ENCODE peak calls at places on chromosomes 1 and 21, in five cellular contexts. L is CD8-positive, alpha-beta memory T cell; O is dorsolateral prefrontal cortex; E is tibial nerve; Z is effector memory CD4-positive, alpha-beta T cell. X is an unnamed sample.

GRCh38 chr1:74468982-74469603 is 43.3 kb downstream of the LRRC53 start:
- DNase-seq in Z (no peak), E (no peak), O (no peak), L (no peak), X (no peak)

GRCh38 chr21:16305686-16306085 is 575.9 kb downstream of the USP25 start:
- DNase-seq in O (no peak), E (no peak), Z (no peak), L (no peak), X (no peak)

GRCh38 chr1:12629974-12630760 is 12.2 kb upstream of the DHRS3 start:
- DNase-seq in O (no peak), L (no peak), E (no peak), Z (no peak), X (no peak)

GRCh38 chr1:221439734-221440436 is 302.0 kb downstream of the DUSP10 start:
- DNase-seq in O (no peak), L (no peak), E (no peak), Z (peak), X (no peak)

GRCh38 chr1:27878787-27879335 is 6.5 kb downstream of the THEMIS2 start:
- DNase-seq in O (no peak), E (no peak), L (no peak), Z (no peak), X (no peak)

GRCh38 chr1:55636691-55637090 is 421.5 kb upstream of the USP24 start:
- DNase-seq in E (no peak), Z (no peak), O (no peak), L (no peak), X (no peak)

GRCh38 chr21:29504751-29505321 is 206.1 kb downstream of the BACH1 start:
- DNase-seq in L (no peak), O (no peak), E (no peak), Z (no peak), X (no peak)

GRCh38 chr1:30038134-30039025 is 685.0 kb downstream of the MATN1 start:
- DNase-seq in E (no peak), O (no peak), Z (no peak), L (no peak), X (no peak)

GRCh38 chr1:48500541-48501440 is 28.8 kb upstream of the SPATA6 start:
- DNase-seq in L (no peak), E (no peak), O (no peak), Z (no peak), X (no peak)

GRCh38 chr1:239056940-239057339 is 329.4 kb upstream of the CHRM3 start:
- DNase-seq in Z (no peak), O (no peak), L (no peak), E (no peak), X (no peak)

GRCh38 chr1:184160236-184160635 is 108.7 kb downstream of the TSEN15 start:
- DNase-seq in L (no peak), O (no peak), E (no peak), Z (no peak), X (no peak)

GRCh38 chr1:154862927-154863701 is 7.0 kb downstream of the KCNN3 start:
- DNase-seq in Z (no peak), E (no peak), O (no peak), L (no peak), X (peak)

GRCh38 chr1:169711469-169712308 is at the start of gene SELL:
- DNase-seq in E (peak), Z (peak), L (peak), O (peak), X (no peak)

GRCh38 chr1:5364591-5364990 is 627.6 kb downstream of the NPHP4 start:
- DNase-seq in E (no peak), Z (no peak), O (no peak), L (no peak), X (no peak)

GRCh38 chr1:10253755-10254154 is 43.4 kb downstream of the KIF1B start:
- DNase-seq in L (no peak), Z (no peak), O (no peak), E (peak), X (no peak)

DNA sequence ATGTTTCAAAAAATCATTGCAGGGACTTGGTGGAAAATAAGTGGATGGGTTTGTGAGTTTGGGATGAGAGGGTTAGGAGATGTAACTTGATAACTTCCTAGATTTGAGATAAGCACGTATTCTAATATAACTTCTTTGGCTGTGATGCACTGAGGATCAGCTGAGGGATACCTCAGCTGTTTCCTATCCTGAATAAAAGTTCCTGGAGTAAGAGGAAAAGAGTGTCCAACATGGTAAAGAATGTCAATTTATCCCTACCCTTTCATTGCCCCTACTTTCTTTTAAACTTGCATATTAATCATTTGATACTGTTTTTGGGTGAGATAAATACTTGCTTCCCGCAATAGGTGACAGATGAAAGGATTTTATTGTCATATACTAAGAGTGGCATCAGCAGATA is 1.5 kb upstream of the SUCO start:
- DNase-seq in L (no peak), E (no peak), Z (no peak), O (no peak), X (no peak)
- H3K27ac ChIP-seq in L (peak), E (peak), Z (peak), O (no peak), X (peak)

DNA sequence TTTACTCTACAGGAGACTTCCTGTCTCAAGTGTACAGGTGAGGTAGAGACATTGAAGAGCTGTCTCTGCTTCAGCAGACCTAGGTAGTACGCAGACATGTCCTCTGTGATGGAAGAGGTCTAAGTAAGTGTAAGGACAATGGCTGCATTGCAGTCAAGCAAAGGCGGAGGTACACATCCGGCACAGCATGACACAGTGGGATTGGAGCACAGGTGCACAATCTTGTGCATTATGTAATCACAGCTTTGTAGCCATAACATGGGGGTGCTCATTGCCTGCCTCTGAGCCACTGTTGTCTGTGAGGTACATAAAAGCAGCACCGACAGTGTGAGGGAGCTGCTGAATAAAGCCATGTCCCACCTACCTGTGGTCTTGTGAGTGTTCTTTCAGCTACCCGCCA is 66.4 kb upstream of the CCDC190 start:
- DNase-seq in O (peak), E (no peak), L (no peak), Z (no peak), X (no peak)
- H3K27ac ChIP-seq in O (peak), E (no peak), L (no peak), Z (no peak), X (no peak)

GRCh38 chr1:75671708-75672107 is 52.8 kb upstream of the ACADM start:
- DNase-seq in Z (no peak), O (no peak), E (no peak), L (no peak), X (no peak)

GRCh38 chr1:75673399-75673798 is 51.1 kb upstream of the ACADM start:
- DNase-seq in L (no peak), E (no peak), O (no peak), Z (no peak), X (no peak)

GRCh38 chr1:75672108-75672507 is 52.4 kb upstream of the ACADM start:
- DNase-seq in O (no peak), E (no peak), Z (no peak), L (no peak), X (no peak)

GRCh38 chr1:75673885-75674284 is 50.6 kb upstream of the ACADM start:
- DNase-seq in O (no peak), Z (no peak), E (no peak), L (no peak), X (no peak)

GRCh38 chr1:75672528-75673393 is 51.7 kb upstream of the ACADM start:
- DNase-seq in L (no peak), Z (no peak), E (no peak), O (no peak), X (no peak)
- H3K27ac ChIP-seq in L (peak), Z (no peak), E (no peak), O (no peak), X (no peak)

DNA sequence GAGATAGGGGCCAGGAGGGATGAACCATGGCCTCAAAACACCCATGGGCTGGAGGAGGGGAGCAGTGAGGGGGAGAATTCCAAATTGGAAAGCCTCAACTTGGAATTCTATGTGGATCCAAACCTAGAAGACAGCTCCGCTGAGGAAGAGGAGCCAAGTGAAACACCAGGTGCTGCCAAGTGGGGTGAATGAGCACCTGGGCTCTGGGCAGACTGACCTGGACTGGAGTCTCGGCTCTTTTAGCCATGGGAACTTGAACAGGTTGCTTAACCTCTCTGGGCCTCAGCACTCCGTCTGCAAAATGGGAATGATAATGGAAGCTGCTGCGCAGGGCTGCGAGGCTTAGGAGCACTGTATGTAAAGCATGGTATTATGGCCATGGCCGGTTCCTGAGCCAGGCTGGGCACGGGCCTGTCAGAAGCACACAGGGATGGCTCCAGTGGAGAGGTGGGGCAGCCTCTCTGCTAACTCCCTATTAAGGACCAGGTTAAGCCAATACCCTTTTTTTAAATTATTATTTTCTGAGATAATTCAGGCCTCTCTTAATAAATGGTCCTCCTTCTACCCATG is 81.5 kb downstream of the SYT2 start:
- DNase-seq in O (no peak), Z (no peak), L (no peak), E (no peak), X (no peak)
- H3K27ac ChIP-seq in O (no peak), Z (no peak), L (no peak), E (no peak), X (no peak)

GRCh38 chr1:158008630-158009029 is 15.2 kb downstream of the KIRREL1 start:
- DNase-seq in L (no peak), E (no peak), Z (no peak), O (no peak), X (no peak)
- H3K27ac ChIP-seq in L (no peak), E (peak), Z (no peak), O (no peak), X (no peak)

GRCh38 chr1:34753163-34753562 is 1.7 kb upstream of the GJB5 start:
- DNase-seq in O (no peak), E (no peak), Z (no peak), L (no peak), X (no peak)
- H3K27ac ChIP-seq in O (no peak), E (no peak), Z (no peak), L (no peak), X (no peak)

GRCh38 chr1:112625696-112626095 is 6.1 kb downstream of the CAPZA1 start:
- DNase-seq in Z (no peak), O (no peak), E (no peak), L (no peak), X (no peak)
- H3K27ac ChIP-seq in Z (peak), O (no peak), E (peak), L (no peak), X (no peak)

X was measured in caudate nucleus.